ENCODE peak calls at places on chromosome 22, in four cellular contexts. L is lower lobe of right lung; F is CD4-positive, CD25-positive, alpha-beta regulatory T cell; M is sigmoid colon. O is an unnamed sample.

GRCh38 chr22:49586873-49587272 is 240.8 kb downstream of the BRD1 start:
- DNase-seq in L (peak; percentile 28), F (no peak), M (peak; percentile 53), O (no peak)

GRCh38 chr22:29879738-29880137 is 3.2 kb upstream of the MTMR3 start:
- DNase-seq in L (no peak), F (no peak), M (no peak), O (no peak)

GRCh38 chr22:44154431-44154942 is 26.2 kb upstream of the PARVG start:
- DNase-seq in L (no peak), F (no peak), M (no peak), O (no peak)

GRCh38 chr22:49503321-49503720 is 324.4 kb downstream of the BRD1 start:
- DNase-seq in L (no peak), F (no peak), M (no peak), O (no peak)

GRCh38 chr22:49449811-49450386 is 377.8 kb downstream of the BRD1 start:
- DNase-seq in L (no peak), F (no peak), M (no peak), O (no peak)

GRCh38 chr22:29314537-29315285 is 786 bp downstream of the RASL10A start:
- DNase-seq in L (peak; percentile 47), F (no peak), M (no peak), O (peak; percentile 32)

GRCh38 chr22:35363571-35364086 is 17.3 kb upstream of the HMOX1 start:
- DNase-seq in L (no peak), F (no peak), M (no peak), O (peak; percentile 89)

GRCh38 chr22:36386900-36387663 is 685 bp downstream of the MYH9 start:
- DNase-seq in L (peak; percentile 92), F (peak; percentile 38), M (peak; percentile 88), O (peak; percentile 87)

GRCh38 chr22:23533328-23533762 is 46.7 kb downstream of the IGLL1 start:
- DNase-seq in L (peak; percentile 44), F (no peak), M (peak; percentile 56), O (no peak)

GRCh38 chr22:49829044-49829719 is 1.5 kb upstream of the BRD1 start:
- DNase-seq in L (peak; percentile 38), F (no peak), M (no peak), O (no peak)

GRCh38 chr22:19120829-19121630 is 1.2 kb downstream of the DGCR2 start:
- DNase-seq in L (peak; percentile 76), F (peak; percentile 18), M (no peak), O (peak; percentile 89)

GRCh38 chr22:49025791-49026475 is 801.7 kb downstream of the BRD1 start:
- DNase-seq in L (peak; percentile 33), F (no peak), M (peak; percentile 55), O (no peak)

GRCh38 chr22:40512426-40513136 is 123.9 kb downstream of the MRTFA start:
- DNase-seq in L (no peak), F (no peak), M (peak; percentile 78), O (no peak)

GRCh38 chr22:48369789-48370507 is 1457.7 kb downstream of the BRD1 start:
- DNase-seq in L (no peak), F (no peak), M (peak; percentile 42), O (peak; percentile 20)

GRCh38 chr22:45638197-45638596 is 33.4 kb upstream of the ATXN10 start:
- DNase-seq in L (no peak), F (no peak), M (no peak), O (no peak)
- H3K27ac ChIP-seq in L (peak overlapping the region; percentile 14), F (no peak overlapping the region), M (no peak overlapping the region), O (no peak overlapping the region)

DNA sequence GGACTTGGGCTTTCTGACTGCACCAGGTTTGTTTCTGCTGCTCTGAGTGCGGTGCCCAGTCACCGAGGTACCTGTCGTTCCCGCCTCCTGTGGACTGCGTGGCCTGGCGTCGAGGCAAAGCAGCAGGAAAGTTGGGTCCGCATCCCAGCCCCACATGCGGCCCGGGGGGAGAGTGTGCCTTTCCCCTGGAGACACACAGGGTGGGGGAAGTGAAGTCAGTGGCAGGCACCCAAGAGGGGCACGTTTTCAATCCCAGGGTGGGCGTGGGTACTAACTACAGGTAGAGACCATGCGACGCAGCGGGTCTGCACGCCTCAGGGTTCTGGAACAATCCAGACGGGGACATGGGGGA is 25.3 kb upstream of the GRAMD4 start:
- DNase-seq in L (no peak), F (no peak), M (peak; percentile 61), O (no peak)
- H3K4me1 ChIP-seq in L (peaks cover 53% of the 10 kb centered on the region), F (peaks cover 9% of the 10 kb centered on the region), M (no peaks in the 10 kb centered on the region), O (peaks cover 1% of the 10 kb centered on the region)

GRCh38 chr22:31313366-31314147 is 21.3 kb upstream of the PIK3IP1 start:
- DNase-seq in L (peak; percentile 89), F (peak; percentile 44), M (peak; percentile 88), O (peak; percentile 73)
- H3K27ac ChIP-seq in L (peak overlapping the region; percentile 74), F (no peak overlapping the region), M (peak overlapping the region; percentile 63), O (peak overlapping the region; percentile 79)

DNA sequence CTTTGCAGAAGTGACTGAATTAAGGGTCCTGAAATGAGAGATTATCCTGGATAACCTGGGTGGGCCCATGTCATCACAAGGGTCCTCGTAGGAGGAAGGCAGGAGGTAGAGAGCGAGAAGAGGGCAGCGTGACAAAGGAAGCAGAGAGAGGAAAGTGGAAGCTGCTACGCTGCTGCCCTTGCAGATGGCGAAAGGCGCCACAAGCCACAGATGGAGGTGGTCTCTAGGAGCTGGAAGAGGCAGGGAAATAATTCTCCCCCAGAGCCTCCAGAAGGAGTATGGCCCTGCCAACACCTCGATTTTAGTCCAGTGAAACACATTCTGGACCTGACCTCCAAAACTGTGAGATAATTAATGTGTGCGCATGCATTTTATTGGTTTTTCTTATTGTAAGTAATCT is 13.4 kb downstream of the TMEM184B start:
- DNase-seq in L (no peak), F (no peak), M (no peak), O (no peak)
- H3K4me1 ChIP-seq in L (peaks cover 68% of the 10 kb centered on the region), F (no peaks in the 10 kb centered on the region), M (no peaks in the 10 kb centered on the region), O (no peaks in the 10 kb centered on the region)

DNA sequence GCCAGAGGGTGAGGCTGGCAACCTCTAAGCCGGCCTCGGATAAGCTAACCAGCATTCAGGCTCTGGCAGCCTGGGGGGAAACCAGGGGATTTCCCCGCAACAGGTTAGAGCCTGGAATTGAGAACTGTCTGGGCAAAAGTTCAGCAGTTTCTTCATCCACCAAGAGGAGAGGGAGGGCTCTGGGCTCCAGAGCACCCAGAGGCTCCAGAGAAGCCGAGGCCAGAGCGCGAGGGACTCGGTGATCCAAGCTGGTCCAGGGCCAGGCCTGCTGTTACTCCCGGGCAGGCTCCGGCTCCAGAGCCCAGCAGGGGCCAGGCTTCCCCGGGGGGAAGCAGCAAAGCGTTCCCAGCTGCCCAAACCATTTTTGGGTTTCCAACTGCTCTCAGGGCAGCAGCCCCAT is 13.3 kb upstream of the SH3BP1 start:
- DNase-seq in L (peak; percentile 76), F (no peak), M (peak; percentile 98), O (no peak)
- H3K27ac ChIP-seq in L (peak overlapping the region; percentile 62), F (peak overlapping the region; percentile 81), M (peak overlapping the region; percentile 92), O (no peak overlapping the region)

O was measured in small intestine.